ENCODE peak calls at places on chromosomes 1 and 21, in five cellular contexts. J, H, A, O and N are unnamed samples.

GRCh38 chr1:213127074-213127473 is 76.0 kb downstream of the RPS6KC1 start:
- DNase-seq in J (no peak), H (no peak), A (no peak), O (no peak), N (no peak)

GRCh38 chr1:170594227-170594626 is 62.3 kb downstream of the GORAB start:
- DNase-seq in J (no peak), H (no peak), A (no peak), O (no peak), N (no peak)

GRCh38 chr1:181113061-181113695 is 24.7 kb downstream of the IER5 start:
- DNase-seq in J (peak), H (peak), A (peak), O (no peak), N (no peak)

GRCh38 chr1:245654460-245655050 is 499.8 kb downstream of the KIF26B start:
- DNase-seq in J (no peak), H (no peak), A (no peak), O (no peak), N (no peak)

GRCh38 chr1:42319128-42319851 is 15.7 kb downstream of the FOXJ3 start:
- DNase-seq in J (no peak), H (no peak), A (peak), O (no peak), N (no peak)

GRCh38 chr1:192126030-192126619 is 32.1 kb upstream of the RGS18 start:
- DNase-seq in J (no peak), H (no peak), A (peak), O (no peak), N (no peak)

GRCh38 chr1:112508242-112509004 is at the start of gene WNT2B:
- DNase-seq in J (peak), H (no peak), A (peak), O (peak), N (no peak)

GRCh38 chr1:110615548-110616130 is 9.5 kb upstream of the KCNA2 start:
- DNase-seq in J (peak), H (peak), A (peak), O (no peak), N (peak)

GRCh38 chr1:29636936-29637335 is 400.6 kb downstream of the PTPRU start:
- DNase-seq in J (no peak), H (no peak), A (no peak), O (no peak), N (no peak)

GRCh38 chr1:119288751-119289150 is 79.8 kb upstream of the HAO2 start:
- DNase-seq in J (no peak), H (no peak), A (no peak), O (no peak), N (no peak)

GRCh38 chr1:183407474-183407873 is 10.7 kb downstream of the NMNAT2 start:
- DNase-seq in J (no peak), H (no peak), A (no peak), O (no peak), N (no peak)

GRCh38 chr1:27275686-27276085 is 41.3 kb downstream of the WDTC1 start:
- DNase-seq in J (no peak), H (no peak), A (no peak), O (no peak), N (no peak)

GRCh38 chr1:43879414-43879813 is 54.2 kb upstream of the ARTN start:
- DNase-seq in J (no peak), H (no peak), A (peak), O (no peak), N (peak)

GRCh38 chr1:67651031-67651430 is 34.0 kb upstream of the GADD45A start:
- DNase-seq in J (no peak), H (no peak), A (no peak), O (no peak), N (no peak)

GRCh38 chr1:211742889-211743529 is 67.6 kb upstream of the NEK2 start:
- DNase-seq in J (no peak), H (no peak), A (no peak), O (no peak), N (no peak)

GRCh38 chr1:27071049-27071416 is 58.4 kb upstream of the TENT5B start:
- DNase-seq in J (no peak), H (no peak), A (no peak), O (no peak), N (no peak)

GRCh38 chr1:30521261-30521865 is 202.0 kb downstream of the MATN1 start:
- DNase-seq in J (no peak), H (no peak), A (no peak), O (no peak), N (no peak)

GRCh38 chr1:61165402-61165801 is 83.0 kb downstream of the NFIA start:
- DNase-seq in J (no peak), H (no peak), A (no peak), O (no peak), N (no peak)

GRCh38 chr21:45330075-45330781 is 42.5 kb upstream of the POFUT2 start:
- DNase-seq in J (peak), H (peak), A (no peak), O (no peak), N (peak)

GRCh38 chr21:38263493-38263892 is 6.7 kb downstream of the KCNJ15 start:
- DNase-seq in J (no peak), H (no peak), A (no peak), O (no peak), N (peak)

GRCh38 chr1:66519988-66520387 is 14.0 kb upstream of the SGIP1 start:
- DNase-seq in J (peak), H (no peak), A (no peak), O (no peak), N (no peak)

GRCh38 chr1:33099290-33100118 is 18.6 kb downstream of the AZIN2 start:
- DNase-seq in J (peak), H (peak), A (no peak), O (no peak), N (peak)

GRCh38 chr1:192713921-192714320 is 78.0 kb downstream of the RGS13 start:
- DNase-seq in J (no peak), H (no peak), A (no peak), O (no peak), N (peak)

GRCh38 chr1:216075339-216075738 is 347.9 kb downstream of the USH2A start:
- DNase-seq in J (no peak), H (peak), A (no peak), O (no peak), N (peak)

GRCh38 chr1:155005076-155005971 is 2.7 kb downstream of the ZBTB7B start:
- DNase-seq in J (no peak), H (no peak), A (no peak), O (no peak), N (peak)